ENCODE peak calls at places on chromosomes 13 and 19, in six cellular contexts. L, U, F, K, Z and W are unnamed samples.

GRCh38 chr13:48749144-48749543 is 95.4 kb downstream of the CYSLTR2 start:
- DNase-seq in L (no peak), U (no peak), F (no peak), K (no peak), Z (no peak), W (no peak)

GRCh38 chr13:95660981-95661581 is 15.9 kb upstream of the DNAJC3 start:
- DNase-seq in L (no peak), U (no peak), F (peak; percentile 17), K (no peak), Z (no peak), W (no peak)

GRCh38 chr13:19634129-19634740 is 776 bp downstream of the MPHOSPH8 start:
- DNase-seq in L (no peak), U (no peak), F (no peak), K (no peak), Z (no peak), W (no peak)

GRCh38 chr19:33405491-33406461 is 32.3 kb downstream of the CEBPG start:
- DNase-seq in L (no peak), U (no peak), F (no peak), K (no peak), Z (no peak), W (no peak)

GRCh38 chr13:23630349-23631093 is 60.3 kb downstream of the TNFRSF19 start:
- DNase-seq in L (no peak), U (no peak), F (no peak), K (no peak), Z (no peak), W (no peak)

GRCh38 chr19:18763674-18764590 is 27.2 kb downstream of the COMP start:
- DNase-seq in L (no peak), U (no peak), F (no peak), K (no peak), Z (no peak), W (no peak)

GRCh38 chr19:46383846-46384245 is 29.5 kb downstream of the CCDC8 start:
- DNase-seq in L (no peak), U (no peak), F (no peak), K (no peak), Z (no peak), W (no peak)

GRCh38 chr19:23440207-23440606 is 44.9 kb upstream of the ZNF91 start:
- DNase-seq in L (no peak), U (no peak), F (no peak), K (no peak), Z (no peak), W (no peak)

GRCh38 chr13:98576215-98576945 is 527 bp downstream of the STK24 start:
- DNase-seq in L (peak; percentile 26), U (peak; percentile 59), F (no peak), K (no peak), Z (peak; percentile 52), W (peak; percentile 49)

GRCh38 chr19:4707956-4708650 is 15.5 kb downstream of the DPP9 start:
- DNase-seq in L (no peak), U (no peak), F (no peak), K (no peak), Z (no peak), W (no peak)

GRCh38 chr19:45187421-45188100 is 9.0 kb downstream of the BLOC1S3 start:
- DNase-seq in L (no peak), U (peak; percentile 35), F (no peak), K (no peak), Z (peak; percentile 57), W (no peak)

GRCh38 chr13:29969286-29969685 is 118.9 kb upstream of the UBL3 start:
- DNase-seq in L (no peak), U (no peak), F (no peak), K (peak; percentile 79), Z (no peak), W (no peak)

GRCh38 chr13:36432106-36432544 is at the start of gene CCNA1:
- DNase-seq in L (no peak), U (peak; percentile 76), F (no peak), K (no peak), Z (peak; percentile 22), W (peak; percentile 24)

GRCh38 chr19:1780272-1780957 is 27.1 kb downstream of the ONECUT3 start:
- DNase-seq in L (no peak), U (no peak), F (no peak), K (no peak), Z (no peak), W (no peak)

GRCh38 chr13:75410207-75410606 is 71.8 kb downstream of the TBC1D4 start:
- DNase-seq in L (no peak), U (no peak), F (no peak), K (no peak), Z (no peak), W (no peak)